ENCODE peak calls at places on chromosome 21, in five cellular contexts. J, T, I, P and A are unnamed samples.

GRCh38 chr21:15064576-15065380 is at the start of gene NRIP1:
- DNase-seq in J (peak; percentile 93), T (peak; percentile 50), I (peak; percentile 84), P (peak; percentile 88), A (peak; percentile 91)

GRCh38 chr21:31222142-31222541 is 121.9 kb downstream of the TIAM1 start:
- DNase-seq in J (no peak), T (no peak), I (no peak), P (no peak), A (no peak)

GRCh38 chr21:32467291-32467690 is 54.8 kb downstream of the EVA1C start:
- DNase-seq in J (no peak), T (no peak), I (no peak), P (no peak), A (no peak)

GRCh38 chr21:32192291-32192690 is 86.6 kb downstream of the MIS18A start:
- DNase-seq in J (no peak), T (no peak), I (no peak), P (no peak), A (no peak)

GRCh38 chr21:24045775-24046215 is 1561.5 kb downstream of the MRPL39 start:
- DNase-seq in J (peak; percentile 48), T (peak; percentile 24), I (peak; percentile 12), P (no peak), A (peak; percentile 57)

GRCh38 chr21:14581902-14582457 is 35.9 kb upstream of the SAMSN1 start:
- DNase-seq in J (no peak), T (no peak), I (no peak), P (no peak), A (no peak)

GRCh38 chr21:32004281-32004680 is 131.5 kb downstream of the HUNK start:
- DNase-seq in J (no peak), T (no peak), I (no peak), P (no peak), A (no peak)

GRCh38 chr21:26512664-26513063 is 60.4 kb downstream of the CYYR1 start:
- DNase-seq in J (no peak), T (no peak), I (no peak), P (no peak), A (no peak)

GRCh38 chr21:20943476-20944085 is 54.6 kb upstream of the NCAM2 start:
- DNase-seq in J (no peak), T (no peak), I (no peak), P (no peak), A (peak; percentile 32)

GRCh38 chr21:34933609-34934345 is 115.3 kb downstream of the RUNX1 start:
- DNase-seq in J (no peak), T (no peak), I (no peak), P (peak; percentile 55), A (no peak)

GRCh38 chr21:37374026-37374425 is 7.5 kb downstream of the DYRK1A start:
- DNase-seq in J (peak; percentile 60), T (no peak), I (no peak), P (no peak), A (no peak)

GRCh38 chr21:25963186-25963585 is 207.4 kb downstream of the APP start:
- DNase-seq in J (no peak), T (no peak), I (no peak), P (no peak), A (no peak)

GRCh38 chr21:46599251-46599572 is 5.7 kb downstream of the S100B start:
- DNase-seq in J (peak; percentile 81), T (no peak), I (no peak), P (no peak), A (no peak)

GRCh38 chr21:23743821-23744220 is 1863.5 kb downstream of the MRPL39 start:
- DNase-seq in J (no peak), T (no peak), I (no peak), P (no peak), A (no peak)

GRCh38 chr21:37370152-37371040 is 3.8 kb downstream of the DYRK1A start:
- DNase-seq in J (peak; percentile 90), T (no peak), I (no peak), P (no peak), A (no peak)

GRCh38 chr21:27683292-27683691 is 716.4 kb upstream of the ADAMTS5 start:
- DNase-seq in J (no peak), T (no peak), I (no peak), P (no peak), A (no peak)

DNA sequence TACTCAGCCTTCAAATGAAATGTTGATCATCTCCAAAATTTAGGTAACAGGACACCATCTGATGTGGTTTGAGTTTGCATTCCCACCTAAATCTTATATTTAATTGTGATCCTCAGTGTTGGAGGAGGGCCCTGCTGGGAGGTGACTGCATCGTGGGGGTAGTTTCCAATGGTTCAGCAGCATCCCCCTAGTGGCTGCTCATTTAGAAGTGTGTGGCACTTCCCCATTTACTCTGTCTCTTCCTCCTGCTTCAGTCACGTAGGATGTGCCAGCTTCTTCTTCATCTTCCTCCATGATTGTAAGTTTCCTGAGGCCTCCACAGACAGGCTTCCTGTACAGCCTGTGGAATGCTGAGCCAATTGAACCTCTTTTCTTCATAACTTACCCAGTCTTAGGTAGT is 731.2 kb downstream of the USP25 start:
- DNase-seq in J (no peak), T (no peak), I (no peak), P (no peak), A (no peak)
- TF ChIP-seq CTCF in J (no peak), T (no peak), I (no peak), P (no peak), A (peak; percentile 43)

DNA sequence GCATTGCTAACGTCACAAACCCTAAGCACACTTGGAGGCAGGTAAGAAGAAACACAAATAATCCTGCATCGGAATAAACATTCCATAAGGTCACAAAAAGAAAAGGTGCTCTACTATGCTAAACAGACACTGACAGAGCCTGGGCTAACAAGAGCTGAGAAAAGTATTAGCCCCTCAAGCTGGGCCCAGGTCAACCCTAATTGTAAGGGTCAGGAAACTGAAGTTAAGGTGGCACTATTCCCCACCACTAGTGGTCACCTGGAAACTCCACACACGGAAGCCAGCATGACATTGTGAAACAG is 1.3 kb downstream of the PTTG1IP start:
- DNase-seq in J (no peak), T (no peak), I (no peak), P (no peak), A (no peak)
- TF ChIP-seq CTCF in J (no peak), T (no peak), I (no peak), P (no peak), A (peak; percentile 8)

DNA sequence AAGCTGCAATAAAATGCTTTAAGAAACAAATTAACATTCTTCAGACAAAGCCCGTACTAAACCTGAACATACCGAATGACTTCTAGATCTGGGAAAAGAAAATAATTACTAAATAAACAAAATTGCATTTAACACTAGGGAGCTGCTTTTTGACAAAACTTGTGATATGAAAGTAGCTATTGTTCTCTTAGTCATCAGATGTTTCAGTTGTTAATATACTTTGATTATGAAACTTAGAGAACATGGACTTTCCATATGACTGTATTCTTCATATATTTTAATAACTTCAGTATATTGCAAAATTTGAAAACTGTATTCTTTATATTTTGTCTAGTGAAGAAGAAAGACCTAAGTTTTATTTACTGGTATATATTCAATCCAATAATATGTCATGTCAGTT is 1262.1 kb downstream of the NCAM2 start:
- DNase-seq in J (no peak), T (no peak), I (no peak), P (no peak), A (no peak)
- TF ChIP-seq CTCF in J (no peak), T (no peak), I (no peak), P (no peak), A (no peak)

GRCh38 chr21:41861987-41862386 is 17.2 kb downstream of the PRDM15 start:
- DNase-seq in J (no peak), T (no peak), I (no peak), P (no peak), A (no peak)
- TF ChIP-seq CTCF in J (no peak), T (no peak), I (no peak), P (no peak), A (no peak)

DNA sequence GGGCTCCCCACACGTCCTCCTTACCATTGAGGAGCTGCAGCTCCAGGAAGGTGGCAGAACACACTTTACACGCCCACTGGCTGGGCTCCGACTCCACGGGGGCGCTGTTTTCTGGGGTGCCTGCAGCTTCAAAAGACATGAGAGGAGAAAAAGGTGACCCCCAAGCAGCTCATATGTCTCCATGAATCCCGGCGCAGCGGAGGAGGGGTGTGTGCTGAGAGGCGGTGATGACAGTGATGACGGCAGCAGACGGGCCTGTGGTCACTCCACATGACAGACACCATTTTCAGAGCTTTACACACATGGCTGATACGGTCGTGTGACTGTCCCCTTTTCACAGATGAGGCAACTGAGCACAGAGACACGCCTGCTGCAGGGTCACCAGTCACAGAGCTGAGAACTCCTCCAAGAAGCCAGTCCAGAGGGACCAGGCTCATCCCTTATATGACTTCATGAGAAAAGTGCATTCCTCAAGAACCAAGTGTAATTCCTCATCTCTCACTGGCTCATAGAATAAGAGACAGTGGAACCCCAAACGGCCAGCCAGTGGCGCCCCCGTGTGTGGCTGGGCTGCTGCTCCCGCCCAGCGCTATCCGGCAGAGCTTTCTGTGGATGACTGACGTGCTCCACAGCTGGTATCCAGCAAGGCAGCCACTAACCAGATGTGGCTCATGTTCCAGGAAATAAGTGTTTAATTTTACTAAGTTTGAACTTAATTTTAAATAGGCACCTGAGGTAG is 31.9 kb downstream of the PRDM15 start:
- DNase-seq in J (peak; percentile 6), T (no peak), I (no peak), P (no peak), A (no peak)
- TF ChIP-seq CTCF in J (peak; percentile 19), T (no peak), I (no peak), P (no peak), A (no peak)

GRCh38 chr21:29680273-29680672 is 259.5 kb downstream of the GRIK1 start:
- DNase-seq in J (no peak), T (no peak), I (no peak), P (no peak), A (no peak)

GRCh38 chr21:29676395-29676794 is 263.4 kb downstream of the GRIK1 start:
- DNase-seq in J (no peak), T (no peak), I (no peak), P (no peak), A (no peak)

GRCh38 chr21:29682800-29683199 is 257.0 kb downstream of the GRIK1 start:
- DNase-seq in J (no peak), T (no peak), I (no peak), P (no peak), A (no peak)

GRCh38 chr21:29677326-29677725 is 262.5 kb downstream of the GRIK1 start:
- DNase-seq in J (no peak), T (no peak), I (no peak), P (no peak), A (no peak)

DNA sequence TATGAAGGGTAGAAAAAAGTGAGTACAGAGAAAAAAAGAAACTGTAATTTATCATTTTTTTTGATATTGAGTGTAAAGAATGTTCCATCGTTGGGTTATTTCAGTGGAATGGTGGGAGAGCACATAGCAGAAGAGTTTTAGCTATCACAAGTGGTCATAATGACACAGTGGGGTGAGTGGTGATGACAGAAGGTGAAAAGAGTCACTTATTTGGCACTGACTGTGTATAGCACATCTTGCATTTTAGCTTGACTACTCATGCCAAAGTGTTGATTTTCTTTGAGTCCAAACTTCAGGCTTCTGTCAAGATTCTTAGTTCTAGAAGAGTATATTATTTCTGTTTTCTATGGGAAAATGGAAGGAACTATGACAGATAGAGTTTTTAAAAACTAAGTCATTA is 261.2 kb downstream of the GRIK1 start:
- DNase-seq in J (no peak), T (no peak), I (no peak), P (no peak), A (no peak)
- TF ChIP-seq CTCF in J (no peak), T (no peak), I (no peak), P (no peak), A (no peak)

GRCh38 chr21:33543505-33544129 is 779 bp downstream of the SON start:
- DNase-seq in J (no peak), T (no peak), I (peak; percentile 85), P (no peak), A (peak; percentile 71)
- TF ChIP-seq CTCF in J (no peak), T (no peak), I (no peak), P (no peak), A (no peak)

GRCh38 chr21:44067011-44067839 is 40.0 kb upstream of the PWP2 start:
- DNase-seq in J (peak; percentile 3), T (no peak), I (no peak), P (no peak), A (no peak)
- TF ChIP-seq CTCF in J (peak; percentile 12), T (no peak), I (no peak), P (no peak), A (no peak)